ENCODE peak calls at places on chromosomes 16 and 17, in nine cellular contexts. M is neural progenitor cell, Z is prostate gland, L is IMR-90, W is PC-3, Q is transverse colon, V is uterus, U is body of pancreas, T is sigmoid colon. Y is an unnamed sample.

GRCh38 chr17:5123343-5124124 is 7.7 kb downstream of the USP6 start:
- DNase-seq in M (no peak), Z (no peak), L (no peak), W (no peak), Q (no peak), V (peak; percentile 9), U (no peak), T (peak; percentile 60), Y (no peak)

GRCh38 chr16:2938206-2938605 is 25.9 kb upstream of the KREMEN2 start:
- DNase-seq in M (no peak), Z (no peak), L (no peak), W (no peak), Q (no peak), V (no peak), U (no peak), T (no peak), Y (no peak)

GRCh38 chr17:6070895-6071511 is 824 bp downstream of the WSCD1 start:
- DNase-seq in M (peak; percentile 48), Z (no peak), L (no peak), W (peak; percentile 15), Q (peak; percentile 27), V (no peak), U (peak; percentile 41), T (no peak), Y (no peak)

GRCh38 chr16:73878616-73879015 is 418.0 kb upstream of the PSMD7 start:
- DNase-seq in M (peak; percentile 27), Z (peak; percentile 10), L (peak; percentile 76), W (peak; percentile 62), Q (no peak), V (no peak), U (no peak), T (no peak), Y (peak; percentile 50)

GRCh38 chr17:50562266-50563094 is 2.0 kb downstream of the CACNA1G start:
- DNase-seq in M (no peak), Z (no peak), L (no peak), W (no peak), Q (no peak), V (no peak), U (no peak), T (no peak), Y (no peak)

GRCh38 chr17:45828171-45829133 is 16.2 kb upstream of the SPPL2C start:
- DNase-seq in M (no peak), Z (no peak), L (no peak), W (peak; percentile 22), Q (no peak), V (no peak), U (no peak), T (no peak), Y (no peak)

GRCh38 chr16:30063893-30064745 is 1.4 kb upstream of the ALDOA start:
- DNase-seq in M (peak; percentile 64), Z (peak; percentile 78), L (peak; percentile 37), W (peak; percentile 47), Q (peak; percentile 80), V (peak; percentile 75), U (peak; percentile 85), T (peak; percentile 92), Y (no peak)

GRCh38 chr17:7782237-7782636 is 51.8 kb upstream of the KDM6B start:
- DNase-seq in M (no peak), Z (no peak), L (peak; percentile 61), W (peak; percentile 43), Q (no peak), V (no peak), U (no peak), T (no peak), Y (no peak)

GRCh38 chr17:7266784-7267183 is 4.5 kb upstream of the CLDN7 start:
- DNase-seq in M (no peak), Z (no peak), L (peak; percentile 41), W (no peak), Q (no peak), V (no peak), U (no peak), T (no peak), Y (no peak)

GRCh38 chr17:75683467-75684041 is 16.4 kb downstream of the SAP30BP start:
- DNase-seq in M (no peak), Z (no peak), L (peak; percentile 80), W (peak; percentile 97), Q (no peak), V (no peak), U (no peak), T (no peak), Y (peak; percentile 66)

GRCh38 chr17:75688209-75688771 is 21.2 kb downstream of the SAP30BP start:
- DNase-seq in M (peak; percentile 59), Z (no peak), L (no peak), W (no peak), Q (no peak), V (no peak), U (no peak), T (peak; percentile 57), Y (no peak)

GRCh38 chr17:75684249-75684648 is 17.1 kb downstream of the SAP30BP start:
- DNase-seq in M (no peak), Z (no peak), L (peak; percentile 42), W (peak; percentile 49), Q (no peak), V (no peak), U (no peak), T (no peak), Y (no peak)

GRCh38 chr17:75684924-75685323 is 17.8 kb downstream of the SAP30BP start:
- DNase-seq in M (no peak), Z (peak; percentile 87), L (no peak), W (peak; percentile 84), Q (peak; percentile 63), V (no peak), U (no peak), T (peak; percentile 53), Y (peak; percentile 86)

DNA sequence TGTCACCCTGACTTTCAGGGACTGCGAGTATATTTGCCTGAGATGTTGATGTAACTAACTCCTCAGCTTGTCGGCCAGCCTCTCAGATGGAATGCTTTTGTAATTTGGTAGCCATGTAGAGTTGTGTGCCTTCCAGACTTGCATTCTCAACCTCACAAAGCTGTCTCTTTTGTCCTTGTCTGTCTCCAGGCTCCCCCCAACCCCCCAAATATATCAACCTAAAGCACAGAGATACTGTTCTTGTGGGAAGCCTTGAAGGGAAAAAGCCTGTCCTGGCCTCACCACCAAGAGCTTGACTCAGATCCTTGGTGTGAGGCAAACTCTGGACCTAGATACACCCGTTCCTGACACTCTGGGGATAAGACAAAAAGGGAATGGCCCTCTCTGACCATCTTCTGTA is 18.4 kb downstream of the SAP30BP start:
- DNase-seq in M (no peak), Z (no peak), L (no peak), W (no peak), Q (no peak), V (no peak), U (no peak), T (peak; percentile 34), Y (no peak)
- H3K4me3 ChIP-seq in M (no peak overlapping the region), Z (no peak overlapping the region), L (no peak overlapping the region), W (no peak overlapping the region), Q (no peak overlapping the region), V (no peak overlapping the region), U (no peak overlapping the region), T (no peak overlapping the region), Y (no peak overlapping the region)

GRCh38 chr17:13698832-13699231 is 97.1 kb upstream of the HS3ST3A1 start:
- DNase-seq in M (peak; percentile 9), Z (no peak), L (no peak), W (no peak), Q (no peak), V (no peak), U (no peak), T (no peak), Y (peak; percentile 0)
- TF ChIP-seq CTCF in M (peak; percentile 23), Z (no peak), L (no peak), W (peak; percentile 9), Q (no peak), V (no peak), U (no peak), T (no peak), Y (no peak)

GRCh38 chr17:82242698-82242976 is 13.8 kb downstream of the SLC16A3 start:
- DNase-seq in M (no peak), Z (no peak), L (no peak), W (no peak), Q (no peak), V (no peak), U (no peak), T (peak; percentile 69), Y (no peak)
- H3K4me1 ChIP-seq in M (peaks cover 4% of the 10 kb centered on the region), Z (peaks cover 60% of the 10 kb centered on the region), L (peaks cover 40% of the 10 kb centered on the region), W (peaks cover 55% of the 10 kb centered on the region), Q (peaks cover 63% of the 10 kb centered on the region), V (peaks cover 80% of the 10 kb centered on the region), U (peaks cover 54% of the 10 kb centered on the region), T (peaks cover 98% of the 10 kb centered on the region), Y (no peaks in the 10 kb centered on the region)

GRCh38 chr16:1344499-1344898 is 7.2 kb downstream of the TSR3 start:
- DNase-seq in M (no peak), Z (no peak), L (no peak), W (no peak), Q (no peak), V (no peak), U (no peak), T (no peak), Y (no peak)

GRCh38 chr16:1341495-1342388 is 8.3 kb downstream of the BAIAP3 start:
- DNase-seq in M (no peak), Z (no peak), L (no peak), W (no peak), Q (no peak), V (no peak), U (no peak), T (no peak), Y (no peak)

GRCh38 chr16:1342526-1343427 is 8.9 kb downstream of the TSR3 start:
- DNase-seq in M (peak; percentile 99), Z (peak; percentile 97), L (peak; percentile 82), W (peak; percentile 94), Q (peak; percentile 99), V (peak; percentile 67), U (peak; percentile 99), T (peak; percentile 91), Y (peak; percentile 97)

GRCh38 chr16:1345087-1345486 is 6.6 kb downstream of the TSR3 start:
- DNase-seq in M (no peak), Z (no peak), L (no peak), W (no peak), Q (no peak), V (no peak), U (no peak), T (no peak), Y (no peak)

GRCh38 chr16:1343428-1344242 is 8.0 kb downstream of the TSR3 start:
- DNase-seq in M (no peak), Z (no peak), L (no peak), W (no peak), Q (no peak), V (no peak), U (peak; percentile 40), T (no peak), Y (no peak)
- H3K4me3 ChIP-seq in M (peak overlapping the region; percentile 54), Z (no peak overlapping the region), L (no peak overlapping the region), W (peak overlapping the region; percentile 87), Q (peak overlapping the region; percentile 32), V (no peak overlapping the region), U (no peak overlapping the region), T (peak overlapping the region; percentile 19), Y (peak overlapping the region; percentile 61)

GRCh38 chr16:12386076-12386641 is 409.6 kb downstream of the SNX29 start:
- DNase-seq in M (no peak), Z (no peak), L (no peak), W (no peak), Q (no peak), V (no peak), U (no peak), T (no peak), Y (no peak)
- TF ChIP-seq CTCF in M (no peak), Z (no peak), L (no peak), W (no peak), Q (no peak), V (no peak), U (no peak), T (no peak), Y (no peak)

GRCh38 chr17:62631086-62631935 is 3.8 kb downstream of the MRC2 start:
- DNase-seq in M (no peak), Z (no peak), L (no peak), W (no peak), Q (no peak), V (no peak), U (no peak), T (peak; percentile 58), Y (no peak)
- H3K4me1 ChIP-seq in M (peaks cover 26% of the 10 kb centered on the region), Z (no peaks in the 10 kb centered on the region), L (peaks cover 30% of the 10 kb centered on the region), W (peaks cover 7% of the 10 kb centered on the region), Q (no peaks in the 10 kb centered on the region), V (peaks cover 10% of the 10 kb centered on the region), U (peaks cover 21% of the 10 kb centered on the region), T (peaks cover 22% of the 10 kb centered on the region), Y (peaks cover 6% of the 10 kb centered on the region)